ENCODE peak calls at places on chromosomes 1 and 21, in nine cellular contexts. A, V, N, T, E, J, S, Y and H are unnamed samples.
A peak's percentile ranks its signal among the peaks of the same experiment; 100 is the strongest.

GRCh38 chr1:47030170-47030805 is 6.8 kb downstream of the CYP4X1 start:
- DNase-seq in A (no peak), V (no peak), N (no peak), T (no peak), E (no peak), J (no peak), S (no peak), Y (no peak), H (no peak)

GRCh38 chr1:21659099-21659923 is 9.8 kb downstream of the RAP1GAP start:
- DNase-seq in A (peak; percentile 96), V (peak; percentile 78), N (peak; percentile 78), T (peak; percentile 73), E (peak; percentile 71), J (no peak), S (peak; percentile 60), Y (peak; percentile 83), H (peak; percentile 10)

GRCh38 chr1:245704765-245705164 is 550.0 kb downstream of the KIF26B start:
- DNase-seq in A (no peak), V (no peak), N (no peak), T (no peak), E (no peak), J (no peak), S (no peak), Y (no peak), H (no peak)

GRCh38 chr1:3580231-3580630 is 31.1 kb downstream of the MEGF6 start:
- DNase-seq in A (no peak), V (no peak), N (no peak), T (no peak), E (no peak), J (no peak), S (no peak), Y (no peak), H (no peak)

GRCh38 chr1:10528066-10529014 is 53.6 kb downstream of the PEX14 start:
- DNase-seq in A (no peak), V (no peak), N (peak; percentile 50), T (no peak), E (no peak), J (peak; percentile 81), S (peak; percentile 60), Y (no peak), H (no peak)

GRCh38 chr1:240739139-240739538 is 127.2 kb upstream of the GREM2 start:
- DNase-seq in A (no peak), V (no peak), N (peak; percentile 61), T (no peak), E (no peak), J (no peak), S (no peak), Y (no peak), H (no peak)

GRCh38 chr1:221874285-221875003 is 132.6 kb upstream of the DUSP10 start:
- DNase-seq in A (no peak), V (no peak), N (peak; percentile 78), T (no peak), E (no peak), J (no peak), S (peak; percentile 9), Y (no peak), H (peak; percentile 70)

GRCh38 chr1:64084451-64084850 is 119.0 kb upstream of the UBE2U start:
- DNase-seq in A (no peak), V (no peak), N (no peak), T (no peak), E (no peak), J (no peak), S (no peak), Y (no peak), H (no peak)

GRCh38 chr21:16502897-16503296 is 773.1 kb downstream of the USP25 start:
- DNase-seq in A (no peak), V (no peak), N (no peak), T (no peak), E (no peak), J (no peak), S (no peak), Y (no peak), H (no peak)

GRCh38 chr1:98794196-98794886 is 132.8 kb downstream of the SNX7 start:
- DNase-seq in A (no peak), V (no peak), N (peak; percentile 83), T (peak; percentile 36), E (peak; percentile 51), J (peak; percentile 38), S (peak; percentile 56), Y (peak; percentile 84), H (peak; percentile 36)

GRCh38 chr1:180286417-180286816 is 56.4 kb downstream of the LHX4 start:
- DNase-seq in A (no peak), V (no peak), N (peak; percentile 54), T (no peak), E (no peak), J (no peak), S (no peak), Y (no peak), H (no peak)

GRCh38 chr1:235843458-235843857 is 23.2 kb downstream of the LYST start:
- DNase-seq in A (no peak), V (no peak), N (peak; percentile 62), T (no peak), E (no peak), J (no peak), S (peak; percentile 45), Y (peak; percentile 70), H (no peak)

GRCh38 chr1:82453511-82454185 is 652.9 kb downstream of the ADGRL2 start:
- DNase-seq in A (no peak), V (no peak), N (no peak), T (no peak), E (no peak), J (no peak), S (no peak), Y (no peak), H (no peak)

GRCh38 chr1:1411626-1412025 is 4.5 kb upstream of the MRPL20 start:
- DNase-seq in A (no peak), V (no peak), N (no peak), T (no peak), E (no peak), J (no peak), S (no peak), Y (no peak), H (no peak)

GRCh38 chr1:2592672-2593071 is 6.1 kb downstream of the PRXL2B start:
- DNase-seq in A (no peak), V (no peak), N (no peak), T (peak; percentile 66), E (no peak), J (no peak), S (no peak), Y (no peak), H (no peak)

GRCh38 chr1:24393892-24394291 is 19.7 kb downstream of the STPG1 start:
- DNase-seq in A (no peak), V (no peak), N (peak; percentile 73), T (no peak), E (no peak), J (peak; percentile 70), S (peak; percentile 47), Y (no peak), H (no peak)

GRCh38 chr1:89973481-89974127 is 21.3 kb upstream of the ZNF326 start:
- DNase-seq in A (no peak), V (no peak), N (no peak), T (no peak), E (no peak), J (no peak), S (no peak), Y (peak; percentile 62), H (no peak)

GRCh38 chr1:70874063-70874462 is 173.6 kb downstream of the PTGER3 start:
- DNase-seq in A (no peak), V (no peak), N (peak; percentile 34), T (peak; percentile 4), E (no peak), J (no peak), S (no peak), Y (no peak), H (no peak)

GRCh38 chr21:36910581-36911307 is 55.7 kb downstream of the HLCS start:
- DNase-seq in A (peak; percentile 44), V (no peak), N (peak; percentile 75), T (no peak), E (no peak), J (no peak), S (peak; percentile 86), Y (no peak), H (peak; percentile 45)